ENCODE peak calls at places on chromosomes 7 and 10, in seven cellular contexts. G is GM04504, V is GF-D8, I is fibroblast of the aortic adventitia, X is NCI-H1092, H is HTR-8/SVneo, U is OCI-LY7. A is an unnamed sample.

GRCh38 chr7:38630720-38631673 is at the start of gene AMPH:
- DNase-seq in G (no peak), V (no peak), I (peak), X (peak), H (no peak), U (no peak), A (no peak)

GRCh38 chr7:116588225-116588624 is 63.4 kb downstream of the CAV1 start:
- DNase-seq in G (peak), V (no peak), I (peak), X (no peak), H (no peak), U (peak), A (no peak)

GRCh38 chr10:96275685-96276418 is 4.5 kb upstream of the BLNK start:
- DNase-seq in G (no peak), V (no peak), I (no peak), X (no peak), H (no peak), U (no peak), A (no peak)

GRCh38 chr7:151367304-151367703 is 25.7 kb downstream of the NUB1 start:
- DNase-seq in G (no peak), V (no peak), I (no peak), X (no peak), H (no peak), U (no peak), A (no peak)

GRCh38 chr7:95105627-95106026 is 198.2 kb downstream of the PPP1R9A start:
- DNase-seq in G (no peak), V (no peak), I (no peak), X (no peak), H (no peak), U (no peak), A (no peak)

GRCh38 chr7:12210179-12211053 is 678 bp upstream of the TMEM106B start:
- DNase-seq in G (no peak), V (no peak), I (no peak), X (peak), H (peak), U (no peak), A (no peak)

GRCh38 chr10:111076682-111077661 is at the start of gene ADRA2A:
- DNase-seq in G (peak), V (no peak), I (peak), X (no peak), H (peak), U (no peak), A (peak)

GRCh38 chr7:129855234-129855673 is 97.5 kb downstream of the UBE2H start:
- DNase-seq in G (peak), V (no peak), I (peak), X (no peak), H (no peak), U (no peak), A (no peak)

GRCh38 chr10:78817361-78817760 is 251.4 kb upstream of the ZMIZ1 start:
- DNase-seq in G (no peak), V (no peak), I (peak), X (no peak), H (no peak), U (no peak), A (no peak)

GRCh38 chr7:3028071-3028766 is 15.4 kb downstream of the CARD11 start:
- DNase-seq in G (no peak), V (no peak), I (peak), X (no peak), H (peak), U (no peak), A (no peak)

GRCh38 chr7:111089822-111090426 is 1.0 kb upstream of the LRRN3 start:
- DNase-seq in G (no peak), V (no peak), I (peak), X (peak), H (peak), U (peak), A (peak)

GRCh38 chr10:18681366-18681765 is 22.1 kb downstream of the ARL5B start:
- DNase-seq in G (no peak), V (no peak), I (peak), X (no peak), H (no peak), U (no peak), A (no peak)

GRCh38 chr7:151043959-151044358 is 4.4 kb upstream of the ASIC3 start:
- DNase-seq in G (no peak), V (no peak), I (no peak), X (no peak), H (no peak), U (no peak), A (no peak)

GRCh38 chr10:72483452-72483851 is 128.7 kb upstream of the DNAJB12 start:
- DNase-seq in G (no peak), V (peak), I (no peak), X (no peak), H (no peak), U (no peak), A (no peak)

GRCh38 chr10:117175901-117176534 is 21.3 kb upstream of the KCNK18 start:
- DNase-seq in G (peak), V (peak), I (peak), X (no peak), H (peak), U (peak), A (peak)

GRCh38 chr10:62076872-62077271 is 175.4 kb downstream of the ARID5B start:
- DNase-seq in G (no peak), V (no peak), I (peak), X (no peak), H (peak), U (no peak), A (no peak)

GRCh38 chr7:4246536-4246935 is 435.6 kb upstream of the FOXK1 start:
- DNase-seq in G (no peak), V (no peak), I (no peak), X (no peak), H (no peak), U (no peak), A (no peak)

GRCh38 chr10:123297175-123297574 is 143.0 kb downstream of the BUB3 start:
- DNase-seq in G (no peak), V (no peak), I (no peak), X (no peak), H (no peak), U (no peak), A (no peak)

GRCh38 chr7:132437730-132438129 is 138.5 kb downstream of the PLXNA4 start:
- DNase-seq in G (no peak), V (peak), I (no peak), X (no peak), H (no peak), U (no peak), A (no peak)

GRCh38 chr10:88642991-88643390 is 21.3 kb upstream of the LIPF start:
- DNase-seq in G (no peak), V (no peak), I (peak), X (no peak), H (no peak), U (no peak), A (no peak)

GRCh38 chr10:8404721-8405120 is 350.2 kb downstream of the GATA3 start:
- DNase-seq in G (no peak), V (no peak), I (no peak), X (no peak), H (no peak), U (no peak), A (no peak)

GRCh38 chr7:25619963-25620799 is 391.9 kb upstream of the NPVF start:
- DNase-seq in G (no peak), V (peak), I (no peak), X (no peak), H (no peak), U (peak), A (no peak)

GRCh38 chr10:97311106-97311615 is 7.9 kb upstream of the FRAT1 start:
- DNase-seq in G (no peak), V (no peak), I (no peak), X (no peak), H (no peak), U (no peak), A (no peak)

GRCh38 chr7:106185719-106186118 is 73.6 kb upstream of the SYPL1 start:
- DNase-seq in G (no peak), V (no peak), I (no peak), X (no peak), H (no peak), U (no peak), A (no peak)

GRCh38 chr7:155598810-155599210 is 45.7 kb upstream of the RBM33 start:
- DNase-seq in G (peak), V (peak), I (peak), X (peak), H (peak), U (peak), A (peak)

GRCh38 chr7:68213838-68214237 is 1217.2 kb downstream of the TYW1 start:
- DNase-seq in G (no peak), V (no peak), I (no peak), X (no peak), H (no peak), U (no peak), A (no peak)

GRCh38 chr10:17616403-17617030 is 657 bp downstream of the HACD1 start:
- DNase-seq in G (peak), V (peak), I (peak), X (no peak), H (peak), U (no peak), A (peak)

A was measured in HuH-7.